ENCODE peak calls at places on chromosomes 11 and 22, in ten cellular contexts. I is fibroblast of mammary gland, R is gastrocnemius medialis, C is tibial nerve, L is HCT116, Q is epithelial cell of esophagus, H is brain microvascular endothelial cell, S is fibroblast of pulmonary artery, D is heart left ventricle, B is MCF 10A. Y is an unnamed sample.

GRCh38 chr11:46615756-46616155 is 1.3 kb downstream of the HARBI1 start:
- DNase-seq in H (peak; percentile 16), D (no peak), S (no peak), Q (peak; percentile 54), C (no peak), L (no peak), B (no peak), I (no peak), R (no peak), Y (no peak)

GRCh38 chr11:123181075-123181474 is 14.0 kb downstream of the CLMP start:
- DNase-seq in H (no peak), C (no peak), I (peak; percentile 57), L (no peak), Q (no peak), B (no peak), R (no peak), D (no peak), S (no peak), Y (no peak)

GRCh38 chr11:27209562-27210005 is 153.4 kb downstream of the CCDC34 start:
- DNase-seq in S (peak; percentile 92), I (peak; percentile 97), R (no peak), H (peak; percentile 95), Q (peak; percentile 98), C (no peak), D (no peak), L (peak; percentile 40), B (peak; percentile 94), Y (no peak)

GRCh38 chr11:2609345-2609744 is 90.4 kb downstream of the KCNQ1OT1 start:
- DNase-seq in L (no peak), D (no peak), I (no peak), R (no peak), S (no peak), Q (no peak), B (no peak), C (no peak), H (no peak), Y (no peak)

GRCh38 chr11:70012134-70012733 is 65.9 kb upstream of the ANO1 start:
- DNase-seq in R (no peak), D (no peak), B (no peak), S (no peak), I (no peak), H (no peak), Q (no peak), C (no peak), L (no peak), Y (no peak)

GRCh38 chr22:50463188-50463900 is 11.5 kb downstream of the SBF1 start:
- DNase-seq in R (no peak), D (no peak), H (no peak), B (no peak), L (no peak), I (no peak), C (no peak), S (no peak), Q (no peak), Y (no peak)

GRCh38 chr11:124167852-124168251 is 15.3 kb upstream of the OR10D3 start:
- DNase-seq in R (no peak), D (no peak), S (no peak), H (no peak), L (no peak), B (no peak), C (no peak), Q (no peak), I (no peak), Y (no peak)

GRCh38 chr11:1994121-1994520 is 3.5 kb downstream of the H19 start:
- DNase-seq in D (peak; percentile 7), C (no peak), Q (no peak), I (no peak), B (no peak), S (no peak), H (no peak), R (no peak), L (no peak), Y (no peak)

GRCh38 chr22:16936625-16937024 is 71.4 kb downstream of the GAB4 start:
- DNase-seq in L (no peak), R (no peak), D (no peak), Q (no peak), I (no peak), B (no peak), C (no peak), H (no peak), S (no peak), Y (no peak)

GRCh38 chr22:16933274-16933923 is 74.6 kb downstream of the GAB4 start:
- DNase-seq in S (no peak), H (no peak), L (no peak), I (no peak), B (no peak), D (no peak), C (no peak), R (no peak), Q (peak; percentile 5), Y (no peak)

GRCh38 chr22:16933924-16934282 is 74.1 kb downstream of the GAB4 start:
- DNase-seq in L (no peak), I (no peak), S (no peak), H (no peak), C (no peak), B (no peak), Q (no peak), R (no peak), D (no peak), Y (no peak)

GRCh38 chr22:16935209-16935608 is 72.8 kb downstream of the GAB4 start:
- DNase-seq in I (no peak), R (no peak), C (no peak), Q (no peak), L (no peak), S (no peak), H (no peak), B (no peak), D (no peak), Y (no peak)

GRCh38 chr22:16932577-16932976 is 75.4 kb downstream of the GAB4 start:
- DNase-seq in L (no peak), Q (no peak), B (peak; percentile 37), R (peak; percentile 18), C (no peak), I (no peak), S (no peak), H (no peak), D (no peak), Y (no peak)
- TF ChIP-seq CTCF in L (peak; percentile 45), Q (no peak), B (peak; percentile 19), R (peak; percentile 10), C (no peak), I (peak; percentile 23), S (no peak), H (no peak), D (peak; percentile 9), Y (no peak)

GRCh38 chr22:32385681-32386080 is 26.4 kb downstream of the RTCB start:
- DNase-seq in Q (no peak), C (no peak), I (no peak), D (no peak), H (no peak), S (no peak), R (no peak), L (no peak), B (no peak), Y (no peak)

GRCh38 chr22:32395107-32395506 is 16.9 kb downstream of the RTCB start:
- DNase-seq in B (no peak), I (no peak), H (no peak), L (no peak), R (no peak), C (no peak), D (no peak), Q (no peak), S (no peak), Y (no peak)

DNA sequence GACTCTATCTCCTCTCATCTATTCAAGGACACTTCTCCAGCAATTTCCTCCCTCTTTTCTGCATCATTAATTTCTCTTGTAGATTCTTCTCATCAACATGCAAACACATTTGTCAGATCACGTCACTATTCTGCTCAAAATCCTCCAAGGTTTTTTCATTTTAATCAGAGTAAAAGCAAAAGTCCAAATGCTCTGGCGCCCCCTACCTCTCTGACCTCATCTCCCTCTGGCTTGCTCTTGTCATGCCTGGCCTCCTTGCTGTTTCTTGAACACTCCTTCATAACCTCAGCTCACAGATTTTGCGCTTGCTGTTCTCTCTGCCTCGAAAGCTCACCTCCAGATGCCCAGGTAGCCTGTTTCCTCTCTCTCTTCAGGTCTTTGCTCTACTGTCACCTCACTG is 22.4 kb downstream of the RTCB start:
- DNase-seq in L (no peak), C (no peak), Q (no peak), D (no peak), H (peak; percentile 27), I (peak; percentile 28), B (peak; percentile 19), S (peak; percentile 38), R (no peak), Y (peak; percentile 30)
- TF ChIP-seq CTCF in L (peak; percentile 57), C (no peak), Q (peak; percentile 37), D (peak; percentile 19), H (peak; percentile 73), I (peak; percentile 54), B (peak; percentile 18), S (peak; percentile 54), R (no peak), Y (peak; percentile 59)

GRCh38 chr11:110377451-110377850 is 52.3 kb upstream of the FDX1 start:
- DNase-seq in L (no peak), H (no peak), S (no peak), D (no peak), Q (no peak), I (no peak), R (no peak), B (no peak), C (no peak), Y (no peak)

GRCh38 chr11:110374921-110375320 is 54.8 kb upstream of the FDX1 start:
- DNase-seq in B (no peak), S (peak; percentile 35), D (no peak), L (no peak), Q (no peak), R (no peak), C (no peak), I (peak; percentile 25), H (no peak), Y (no peak)

GRCh38 chr11:110379936-110380335 is 49.8 kb upstream of the FDX1 start:
- DNase-seq in D (no peak), H (no peak), Q (no peak), R (no peak), C (no peak), L (no peak), S (no peak), B (no peak), I (no peak), Y (no peak)

GRCh38 chr11:110379261-110379660 is 50.5 kb upstream of the FDX1 start:
- DNase-seq in R (no peak), B (no peak), Q (no peak), L (no peak), C (no peak), H (no peak), D (no peak), S (no peak), I (no peak), Y (no peak)

DNA sequence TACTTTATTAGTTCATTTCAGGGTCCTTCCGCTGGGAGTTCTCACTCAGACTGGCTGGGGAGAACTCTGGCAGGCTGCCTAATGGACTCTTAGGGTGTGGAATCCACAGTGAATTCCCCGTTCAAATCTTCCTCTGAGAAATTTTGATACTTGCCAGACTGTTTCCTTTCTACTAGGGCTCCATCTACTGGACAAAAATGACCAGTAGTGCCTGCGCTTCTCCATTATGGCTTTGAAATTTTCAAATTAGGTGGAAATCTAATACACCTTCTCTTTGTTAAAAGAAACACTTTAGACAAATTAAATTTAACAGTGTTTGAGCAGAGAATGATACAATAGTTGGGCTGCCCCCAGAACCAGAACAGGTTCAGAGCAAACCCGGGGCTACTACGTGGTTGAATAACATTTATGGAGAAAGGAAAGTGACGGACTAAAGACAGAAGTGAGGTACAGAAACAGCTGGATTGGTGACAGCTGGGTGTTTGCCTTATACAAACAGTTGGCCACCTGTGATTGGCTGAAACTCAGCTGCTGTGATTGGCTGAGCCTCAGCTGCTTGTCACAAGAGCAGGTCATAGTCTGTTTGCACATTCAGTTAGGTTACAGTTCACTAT is 52.9 kb upstream of the FDX1 start:
- DNase-seq in B (peak; percentile 84), Q (peak; percentile 79), L (peak; percentile 85), S (peak; percentile 90), C (peak; percentile 76), I (peak; percentile 85), R (peak; percentile 71), D (no peak), H (peak; percentile 85), Y (peak; percentile 48)
- TF ChIP-seq CTCF in B (peak; percentile 52), Q (peak; percentile 80), L (peak; percentile 93), S (peak; percentile 83), C (peak; percentile 77), I (peak; percentile 91), R (peak; percentile 67), D (peak; percentile 76), H (peak; percentile 80), Y (peak; percentile 94)

DNA sequence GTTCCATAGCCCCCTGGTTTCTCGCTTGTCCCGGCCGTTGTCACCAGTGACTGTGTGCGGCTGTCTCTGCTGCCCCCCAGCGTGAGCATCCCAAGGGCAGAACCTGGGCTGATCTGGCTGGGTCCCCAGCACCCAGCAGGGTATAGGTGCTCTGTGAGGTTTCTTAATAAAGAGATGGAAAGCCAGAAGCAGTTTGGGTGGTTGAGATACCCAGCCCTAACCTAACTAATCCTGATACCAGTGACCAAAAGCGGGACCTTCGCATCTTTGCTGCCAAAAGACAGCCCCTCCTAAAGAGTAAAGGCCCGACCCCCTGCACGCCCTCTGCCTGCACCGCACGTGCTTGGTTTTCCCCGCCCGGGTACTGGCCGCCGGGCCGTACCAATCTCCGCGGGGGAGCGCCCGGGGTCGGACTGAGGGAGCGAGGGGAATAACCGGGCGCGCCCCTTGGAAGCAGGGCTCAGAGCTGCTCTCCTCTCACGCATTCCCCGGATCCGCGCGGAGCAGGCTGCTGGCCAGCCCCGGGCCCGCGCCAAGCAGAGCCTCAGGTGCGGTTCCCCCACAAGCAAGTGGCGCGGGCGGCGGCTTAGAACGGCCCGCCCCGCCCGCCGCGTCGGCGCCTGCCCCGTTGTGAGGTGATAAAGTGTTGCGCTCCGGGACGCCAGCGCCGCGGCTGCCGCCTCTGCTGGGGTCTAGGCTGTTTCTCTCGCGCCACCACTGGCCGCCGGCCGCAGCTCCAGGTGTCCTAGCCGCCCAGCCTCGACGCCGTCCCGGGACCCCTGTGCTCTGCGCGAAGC is at the start of gene DGAT2:
- DNase-seq in L (peak; percentile 47), D (peak; percentile 89), Q (peak; percentile 81), I (peak; percentile 44), R (peak; percentile 54), S (peak; percentile 60), C (peak; percentile 43), B (peak; percentile 73), H (peak; percentile 12), Y (peak; percentile 61)
- TF ChIP-seq CTCF in L (peak; percentile 9), D (peak; percentile 32), Q (no peak), I (no peak), R (no peak), S (no peak), C (no peak), B (no peak), H (peak; percentile 24), Y (peak; percentile 34)